ENCODE peak calls at places on chromosomes 3 and 15, in nine cellular contexts. O, Z, M, U, T, S, E, H and C are unnamed samples.

GRCh38 chr3:148880681-148881080 is 15.6 kb downstream of the CPA3 start:
- DNase-seq in O (no peak), Z (no peak), M (no peak), U (peak; percentile 54), T (no peak), S (peak; percentile 78), E (peak; percentile 45), H (no peak), C (no peak)

GRCh38 chr3:142226474-142226873 is 1.1 kb upstream of the GK5 start:
- DNase-seq in O (no peak), Z (no peak), M (no peak), U (no peak), T (no peak), S (no peak), E (no peak), H (no peak), C (no peak)

GRCh38 chr3:190305406-190305805 is 16.8 kb downstream of the CLDN1 start:
- DNase-seq in O (no peak), Z (no peak), M (no peak), U (no peak), T (no peak), S (no peak), E (no peak), H (no peak), C (no peak)

GRCh38 chr3:56193531-56193930 is 274.7 kb downstream of the ERC2 start:
- DNase-seq in O (no peak), Z (no peak), M (no peak), U (no peak), T (no peak), S (no peak), E (no peak), H (no peak), C (no peak)

GRCh38 chr15:64934023-64934422 is 22.3 kb downstream of the ANKDD1A start:
- DNase-seq in O (peak; percentile 14), Z (no peak), M (no peak), U (no peak), T (no peak), S (no peak), E (no peak), H (no peak), C (no peak)

GRCh38 chr15:84949043-84949442 is 32.6 kb upstream of the PDE8A start:
- DNase-seq in O (no peak), Z (no peak), M (no peak), U (no peak), T (no peak), S (no peak), E (no peak), H (no peak), C (no peak)

GRCh38 chr3:12046406-12046805 is 42.2 kb downstream of the SYN2 start:
- DNase-seq in O (no peak), Z (no peak), M (no peak), U (no peak), T (peak; percentile 11), S (no peak), E (no peak), H (no peak), C (no peak)

GRCh38 chr3:146189519-146190173 is 28.7 kb upstream of the PLOD2 start:
- DNase-seq in O (no peak), Z (no peak), M (peak; percentile 48), U (peak; percentile 77), T (peak; percentile 10), S (peak; percentile 67), E (peak; percentile 64), H (peak; percentile 10), C (peak; percentile 12)

GRCh38 chr3:98657429-98657828 is 64.0 kb upstream of the CPOX start:
- DNase-seq in O (no peak), Z (peak; percentile 27), M (no peak), U (no peak), T (no peak), S (no peak), E (peak; percentile 79), H (no peak), C (peak; percentile 17)

GRCh38 chr3:162487138-162487537 is 990.5 kb downstream of the OTOL1 start:
- DNase-seq in O (no peak), Z (no peak), M (no peak), U (no peak), T (no peak), S (no peak), E (no peak), H (no peak), C (no peak)

GRCh38 chr3:136311971-136312370 is 61.8 kb downstream of the PCCB start:
- DNase-seq in O (no peak), Z (no peak), M (no peak), U (no peak), T (no peak), S (no peak), E (no peak), H (no peak), C (no peak)

GRCh38 chr3:135452881-135453280 is 512.6 kb upstream of the PPP2R3A start:
- DNase-seq in O (no peak), Z (no peak), M (no peak), U (no peak), T (no peak), S (no peak), E (no peak), H (no peak), C (no peak)